ENCODE peak calls at places on chromosome 2, in five cellular contexts. T is EH, R is fibroblast of lung, Z is AG04450, W is osteoblast. M is an unnamed sample.

GRCh38 chr2:19361325-19361990 is 3.0 kb upstream of the OSR1 start:
- DNase-seq in W (peak), R (peak), T (peak), Z (no peak), M (no peak)

GRCh38 chr2:219744698-219745097 is 117.3 kb downstream of the SLC4A3 start:
- DNase-seq in R (no peak), T (no peak), Z (no peak), W (no peak), M (no peak)

GRCh38 chr2:10431797-10432196 is 16.3 kb downstream of the ODC1 start:
- DNase-seq in W (peak), T (no peak), Z (no peak), R (no peak), M (no peak)

GRCh38 chr2:58101500-58101899 is 54.9 kb downstream of the VRK2 start:
- DNase-seq in R (peak), T (no peak), Z (no peak), W (no peak), M (no peak)

GRCh38 chr2:70683455-70683854 is 84.5 kb downstream of the ADD2 start:
- DNase-seq in T (no peak), Z (no peak), W (no peak), R (no peak), M (no peak)

GRCh38 chr2:118913805-118914645 is 28.0 kb upstream of the MARCO start:
- DNase-seq in R (peak), W (no peak), T (peak), Z (no peak), M (no peak)

GRCh38 chr2:113114996-113115395 is 12.4 kb upstream of the IL1RN start:
- DNase-seq in Z (no peak), W (no peak), R (no peak), T (no peak), M (no peak)

GRCh38 chr2:240884745-240885144 is 11.2 kb downstream of the MAB21L4 start:
- DNase-seq in W (no peak), Z (no peak), R (no peak), T (no peak), M (no peak)

GRCh38 chr2:5839563-5839962 is 147.4 kb downstream of the SOX11 start:
- DNase-seq in W (no peak), Z (no peak), R (peak), T (no peak), M (no peak)

GRCh38 chr2:239612133-239612532 is 211.3 kb upstream of the HDAC4 start:
- DNase-seq in W (no peak), Z (no peak), R (no peak), T (no peak), M (no peak)

GRCh38 chr2:226985227-226985946 is 149.5 kb downstream of the RHBDD1 start:
- DNase-seq in Z (peak), R (peak), T (peak), W (peak), M (peak)

GRCh38 chr2:186887107-186888090 is 38.4 kb upstream of the ZSWIM2 start:
- DNase-seq in T (peak), W (no peak), R (no peak), Z (no peak), M (no peak)

GRCh38 chr2:233821709-233822100 is 32.6 kb downstream of the HJURP start:
- DNase-seq in R (no peak), Z (no peak), W (no peak), T (no peak), M (no peak)

GRCh38 chr2:237744613-237745249 is 53.8 kb upstream of the RBM44 start:
- DNase-seq in T (peak), Z (no peak), W (peak), R (no peak), M (no peak)

GRCh38 chr2:69464575-69464974 is 27.3 kb upstream of the NFU1 start:
- DNase-seq in T (peak), R (no peak), W (no peak), Z (peak), M (peak)

GRCh38 chr2:46796843-46797625 is 118.6 kb downstream of the MCFD2 start:
- DNase-seq in W (no peak), R (no peak), T (peak), Z (no peak), M (no peak)

GRCh38 chr2:178227187-178227586 is 32.9 kb downstream of the OSBPL6 start:
- DNase-seq in T (peak), R (peak), W (peak), Z (no peak), M (no peak)

GRCh38 chr2:27664245-27664574 is 521 bp downstream of the SLC4A1AP start:
- DNase-seq in R (no peak), T (no peak), W (peak), Z (no peak), M (no peak)

GRCh38 chr2:3672861-3673670 is 15.1 kb downstream of the ALLC start:
- DNase-seq in R (no peak), W (no peak), T (no peak), Z (no peak), M (no peak)

GRCh38 chr2:213238753-213239591 is 45.3 kb upstream of the SPAG16 start:
- DNase-seq in R (peak), T (peak), W (peak), Z (peak), M (peak)

GRCh38 chr2:219436491-219436890 is 1.8 kb downstream of the SPEG start:
- DNase-seq in Z (no peak), R (no peak), W (peak), T (no peak), M (no peak)

GRCh38 chr2:9844581-9844980 is 1.3 kb downstream of the TAF1B start:
- DNase-seq in Z (no peak), R (peak), W (peak), T (peak), M (no peak)

GRCh38 chr2:117065912-117066311 is 748.6 kb upstream of the DDX18 start:
- DNase-seq in T (no peak), Z (no peak), R (peak), W (no peak), M (no peak)

GRCh38 chr2:112185131-112185530 is 46.9 kb downstream of the FBLN7 start:
- DNase-seq in R (no peak), W (no peak), Z (no peak), T (no peak), M (no peak)

GRCh38 chr2:56410140-56410539 is 226.3 kb downstream of the CCDC85A start:
- DNase-seq in T (peak), Z (no peak), W (no peak), R (peak), M (peak)

GRCh38 chr2:182763311-182763912 is 47.4 kb downstream of the DNAJC10 start:
- DNase-seq in W (no peak), T (peak), R (peak), Z (no peak), M (no peak)

GRCh38 chr2:120346667-120347358 is 877 bp downstream of the INHBB start:
- DNase-seq in T (peak), W (peak), Z (no peak), R (peak), M (peak)

GRCh38 chr2:86414996-86415395 is 26.2 kb upstream of the KDM3A start:
- DNase-seq in T (no peak), Z (no peak), W (no peak), R (no peak), M (no peak)

GRCh38 chr2:149871091-149871885 is 283.7 kb upstream of the MMADHC start:
- DNase-seq in W (no peak), T (no peak), Z (no peak), R (no peak), M (no peak)

GRCh38 chr2:121008978-121009377 is 273.3 kb downstream of the GLI2 start:
- DNase-seq in R (no peak), T (no peak), W (no peak), Z (no peak), M (no peak)

GRCh38 chr2:219596954-219597551 is 604 bp upstream of the STK11IP start:
- DNase-seq in R (peak), Z (no peak), T (no peak), W (no peak), M (no peak)

GRCh38 chr2:66127656-66128055 is 307.3 kb upstream of the MEIS1 start:
- DNase-seq in W (no peak), T (no peak), Z (no peak), R (no peak), M (no peak)

GRCh38 chr2:120715941-120716340 is 19.7 kb upstream of the GLI2 start:
- DNase-seq in T (no peak), Z (no peak), R (no peak), W (no peak), M (no peak)

GRCh38 chr2:209391776-209392401 is 32.0 kb upstream of the MAP2 start:
- DNase-seq in Z (no peak), R (peak), T (peak), W (peak), M (peak)

GRCh38 chr2:40244251-40245010 is 207.5 kb downstream of the SLC8A1 start:
- DNase-seq in R (peak), Z (no peak), W (peak), T (peak), M (peak)

GRCh38 chr2:162582357-162582798 is 238.4 kb downstream of the GCA start:
- DNase-seq in R (peak), Z (no peak), W (no peak), T (no peak), M (no peak)

M was measured in AG04449.